ENCODE peak calls at places on chromosomes 11 and 22, in five cellular contexts. X, A, S, L and P are unnamed samples.

GRCh38 chr11:8709002-8709672 is 26.5 kb downstream of the RPL27A start:
- DNase-seq in L (no peak), A (peak; percentile 80), X (no peak), S (peak; percentile 94), P (peak; percentile 88)

GRCh38 chr11:33753304-33753703 is 17.1 kb upstream of the CD59 start:
- DNase-seq in A (peak; percentile 60), S (no peak), L (peak; percentile 84), X (no peak), P (peak; percentile 89)

GRCh38 chr11:79617561-79617960 is 176.7 kb upstream of the TENM4 start:
- DNase-seq in A (no peak), S (no peak), L (no peak), X (peak; percentile 54), P (no peak)

GRCh38 chr11:106159846-106160245 is 82.4 kb downstream of the AASDHPPT start:
- DNase-seq in L (peak; percentile 19), A (no peak), X (no peak), S (no peak), P (no peak)

GRCh38 chr11:91970604-91971003 is 254.0 kb upstream of the FAT3 start:
- DNase-seq in X (no peak), A (no peak), L (no peak), S (no peak), P (no peak)

GRCh38 chr22:17633217-17633997 is 4.9 kb upstream of the ATP6V1E1 start:
- DNase-seq in L (peak; percentile 89), S (peak; percentile 66), A (no peak), X (peak; percentile 79), P (peak; percentile 65)

GRCh38 chr11:32034149-32034548 is 56.7 kb upstream of the RCN1 start:
- DNase-seq in L (peak; percentile 97), A (no peak), S (peak; percentile 100), X (peak; percentile 9), P (peak; percentile 92)

GRCh38 chr11:83159901-83160865 is 3.3 kb downstream of the PCF11 start:
- DNase-seq in S (no peak), A (no peak), L (peak; percentile 42), X (no peak), P (peak; percentile 27)

GRCh38 chr11:35651263-35651662 is 11.3 kb upstream of the TRIM44 start:
- DNase-seq in L (no peak), X (no peak), A (peak; percentile 5), S (no peak), P (no peak)

GRCh38 chr11:61333638-61334433 is 808 bp downstream of the TKFC start:
- DNase-seq in L (no peak), A (no peak), X (no peak), S (no peak), P (no peak)

GRCh38 chr22:50269573-50270301 is 443 bp downstream of the MAPK11 start:
- DNase-seq in A (peak; percentile 62), X (no peak), L (peak; percentile 52), S (no peak), P (peak; percentile 54)

GRCh38 chr22:47474464-47474863 is 712.0 kb downstream of the TBC1D22A start:
- DNase-seq in L (peak; percentile 0), A (no peak), X (no peak), S (no peak), P (peak; percentile 23)

GRCh38 chr11:47348859-47349258 is 3.6 kb downstream of the MYBPC3 start:
- DNase-seq in S (no peak), L (peak; percentile 52), A (no peak), X (no peak), P (peak; percentile 16)

GRCh38 chr22:40199223-40199622 is 21.5 kb downstream of the TNRC6B start:
- DNase-seq in X (no peak), S (no peak), L (no peak), A (no peak), P (no peak)

GRCh38 chr11:88398372-88399140 is 61.0 kb upstream of the CTSC start:
- DNase-seq in A (no peak), X (peak; percentile 31), L (peak; percentile 74), S (no peak), P (peak; percentile 49)

GRCh38 chr11:125063429-125064043 is 431 bp downstream of the SLC37A2 start:
- DNase-seq in S (no peak), L (no peak), X (no peak), A (no peak), P (no peak)

GRCh38 chr11:69936750-69937149 is 117.5 kb upstream of the FGF3 start:
- DNase-seq in X (no peak), L (no peak), A (no peak), S (no peak), P (no peak)

GRCh38 chr11:69899957-69900821 is 81.0 kb upstream of the FGF3 start:
- DNase-seq in S (no peak), A (no peak), X (no peak), L (peak; percentile 35), P (peak; percentile 43)

DNA sequence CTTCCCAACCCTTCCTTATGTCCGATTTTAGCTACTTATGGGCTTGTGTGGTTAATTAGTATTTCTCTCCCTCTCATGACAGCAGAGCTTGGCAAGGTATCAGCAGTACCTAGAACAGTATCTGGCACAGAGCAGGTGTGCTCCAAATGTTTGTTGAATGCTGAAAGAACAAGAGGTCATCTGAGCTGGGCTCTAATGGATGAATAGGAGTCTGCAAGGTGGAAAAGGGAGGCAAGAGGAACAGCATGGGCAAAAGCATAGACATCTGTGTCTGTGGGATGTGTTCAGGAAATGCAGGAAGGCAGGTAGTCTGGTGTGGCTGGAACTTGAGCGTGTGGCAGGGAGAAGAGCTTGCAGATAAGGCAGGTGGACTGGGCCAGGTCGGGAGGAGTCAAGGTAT is 19.0 kb downstream of the PRG3 start:
- DNase-seq in S (no peak), X (no peak), L (no peak), A (no peak), P (no peak)
- H3K4me3 ChIP-seq in S (no peak overlapping the region), X (no peak overlapping the region), L (no peak overlapping the region), A (no peak overlapping the region), P (no peak overlapping the region)

DNA sequence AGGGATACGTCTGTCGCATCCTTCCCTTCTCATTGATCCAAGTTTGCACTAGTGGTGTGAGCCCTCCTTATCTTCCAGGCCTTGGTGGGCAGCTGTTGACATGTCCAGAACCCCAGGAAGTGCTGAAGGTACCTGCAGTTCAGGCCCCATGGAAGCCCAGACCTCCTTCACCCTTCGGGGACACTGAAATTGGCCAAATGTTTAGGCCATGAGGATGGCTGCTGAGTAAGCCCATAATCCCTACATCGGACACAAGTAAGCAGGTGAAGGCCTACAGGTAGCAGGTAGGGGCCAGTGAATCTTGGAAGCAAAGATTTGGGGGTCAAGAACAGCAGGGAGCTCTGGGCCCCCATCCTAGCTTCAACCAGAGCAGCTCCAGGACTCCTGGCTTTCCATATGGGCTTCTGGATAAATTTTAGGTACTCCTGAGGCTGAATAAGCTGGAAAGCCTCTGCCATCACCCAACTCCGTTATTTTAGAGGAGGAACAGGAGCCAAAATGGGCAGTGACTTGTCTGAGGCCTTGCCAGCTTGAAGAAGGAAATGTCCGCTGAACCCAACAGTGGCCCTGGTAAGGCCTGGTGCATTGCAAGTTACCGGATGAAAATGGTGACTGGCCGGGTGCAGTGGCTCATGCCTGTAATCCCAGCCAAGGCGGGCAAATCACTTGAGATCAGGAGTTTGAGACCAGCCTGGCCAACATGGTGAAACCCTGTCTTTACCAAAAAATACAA is 45.2 kb downstream of the MORC2 start:
- DNase-seq in L (no peak), X (no peak), A (no peak), S (no peak), P (no peak)
- TF ChIP-seq CTCF in L (no peak), X (no peak), A (no peak), S (no peak), P (no peak)

DNA sequence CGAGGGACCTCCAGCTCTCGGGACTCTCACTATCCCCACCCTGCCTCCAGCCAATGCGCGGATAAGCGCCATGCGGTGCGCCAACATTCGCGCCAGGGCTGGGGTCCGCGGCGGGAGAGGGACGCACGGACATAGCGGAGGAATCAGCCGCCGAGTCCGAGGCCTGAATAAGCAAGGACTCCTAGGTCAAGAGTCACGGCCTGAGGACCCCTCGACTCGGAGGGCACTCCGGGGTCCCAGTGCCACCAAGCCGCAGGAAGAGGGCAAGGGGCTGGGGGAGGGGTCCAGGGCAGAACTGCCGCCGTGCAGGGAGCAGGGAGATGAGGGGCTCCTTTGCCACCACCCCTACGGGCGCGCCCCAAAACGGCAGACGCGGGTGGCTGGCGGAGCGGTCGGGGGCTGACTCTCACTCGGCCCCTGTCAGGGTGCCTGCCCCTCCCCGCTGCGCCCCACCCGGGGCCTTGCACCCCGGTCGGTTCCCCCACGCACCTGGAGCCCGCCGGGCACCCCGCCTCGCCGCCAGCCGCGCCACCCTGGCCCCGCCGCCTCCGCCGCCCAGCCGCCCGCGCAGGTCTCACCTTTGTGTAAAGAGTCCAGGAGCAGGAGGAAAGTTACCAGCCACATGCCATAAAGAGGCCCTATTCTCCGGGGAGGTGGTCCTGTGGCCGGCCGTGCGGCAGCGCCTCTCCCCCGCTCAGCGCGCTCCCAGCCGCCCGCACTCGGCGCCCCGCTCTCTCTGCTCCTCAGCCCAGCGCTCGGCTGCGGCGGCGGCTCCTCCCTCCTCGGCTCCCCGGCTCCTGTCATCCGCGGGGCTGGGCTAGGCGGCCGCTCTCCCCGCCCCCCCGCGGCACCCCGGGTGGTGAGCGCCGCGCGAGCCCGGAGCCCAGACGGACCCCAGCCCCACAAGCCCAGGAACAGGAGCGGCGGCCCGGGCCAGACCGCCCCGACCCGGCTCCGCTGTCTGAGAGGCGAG is at the start of gene DSCAML1:
- DNase-seq in X (no peak), S (no peak), A (no peak), L (no peak), P (no peak)
- H3K4me3 ChIP-seq in X (peak within 1 kb of the TSS; percentile 37), S (no peak within 1 kb of the TSS), A (peak within 1 kb of the TSS; percentile 0), L (no peak within 1 kb of the TSS), P (no peak within 1 kb of the TSS)

DNA sequence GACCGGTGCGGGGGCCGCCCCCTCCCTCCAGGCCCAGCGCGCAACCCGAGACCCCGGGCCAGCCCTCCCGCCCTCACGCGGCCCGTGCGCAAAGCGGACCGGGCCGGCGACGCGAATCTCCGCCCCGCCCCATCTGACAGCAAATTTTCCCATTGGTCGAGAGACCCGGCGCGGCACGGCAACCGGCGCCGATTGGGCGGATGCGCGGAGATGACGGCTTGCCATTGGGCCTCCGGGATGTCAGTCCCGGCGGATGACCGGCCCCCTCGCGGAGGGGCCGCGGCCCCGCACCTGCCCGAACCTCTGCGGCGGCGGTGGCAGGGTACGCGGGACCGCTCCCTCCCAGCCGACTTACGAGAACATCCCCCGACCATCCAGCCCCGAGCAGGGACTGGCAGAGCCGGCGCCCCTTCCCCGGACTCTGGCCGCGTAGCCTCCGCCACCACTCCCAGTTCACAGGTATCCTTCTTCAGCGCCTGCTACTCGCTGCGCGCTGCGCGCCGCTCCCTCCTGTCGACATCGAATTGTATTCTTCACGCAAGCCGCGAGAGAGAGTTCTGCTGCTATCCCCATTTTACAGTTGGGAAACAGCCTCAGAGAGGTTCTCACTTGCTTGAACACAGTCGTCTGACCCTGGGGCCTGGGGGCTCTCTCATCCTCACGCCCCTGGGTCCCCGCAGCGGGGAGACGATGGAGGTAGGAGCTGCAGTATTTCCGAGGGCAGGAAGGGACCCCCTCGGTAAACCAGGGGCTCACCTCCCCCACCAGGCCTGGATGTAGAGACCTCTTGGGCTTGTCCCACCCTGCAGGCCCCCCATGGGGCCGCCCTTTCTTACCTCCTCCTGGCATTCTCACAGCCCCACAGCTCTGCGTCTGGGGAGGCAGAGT is at the start of gene ARVCF:
- DNase-seq in A (peak; percentile 94), S (peak; percentile 42), L (peak; percentile 92), X (no peak), P (peak; percentile 87)
- TF ChIP-seq CTCF in A (peak; percentile 16), S (no peak), L (no peak), X (no peak), P (no peak)

DNA sequence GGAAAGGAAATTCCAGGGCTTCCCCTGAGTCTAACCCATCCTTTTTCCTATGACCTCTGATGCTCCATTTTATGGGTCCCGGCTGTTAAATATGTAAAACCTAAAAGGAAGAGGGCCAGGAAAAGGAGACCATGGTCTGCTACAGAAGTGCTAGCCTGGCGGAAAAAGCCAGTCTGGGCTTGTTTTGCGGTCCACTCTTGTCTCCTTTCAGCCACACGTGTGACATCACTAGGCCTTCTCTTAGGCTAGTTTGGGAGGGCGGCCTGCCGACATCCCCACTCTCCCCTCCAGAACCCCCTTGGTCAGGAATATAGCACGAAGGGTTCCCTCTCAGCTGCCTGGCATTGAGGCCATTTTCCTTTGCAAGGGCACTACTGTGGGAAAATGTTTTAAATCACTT is 86.8 kb downstream of the UBASH3B start:
- DNase-seq in S (no peak), X (no peak), L (peak; percentile 48), A (no peak), P (no peak)
- H3K4me3 ChIP-seq in S (no peak overlapping the region), X (no peak overlapping the region), L (no peak overlapping the region), A (no peak overlapping the region), P (no peak overlapping the region)